ENCODE peak calls at places on chromosomes 13 and 19, in six cellular contexts. W is retina, H is HAP-1, S is EH, R is fibroblast of the aortic adventitia, G is NCI-H524. Z is an unnamed sample.

GRCh38 chr13:32650705-32651311 is 64.6 kb downstream of the PDS5B start:
- DNase-seq in H (peak), S (peak), G (peak), R (peak), W (no peak), Z (peak)

GRCh38 chr19:49042177-49042576 is 1.5 kb upstream of the CGB5 start:
- DNase-seq in R (no peak), G (no peak), S (peak), W (no peak), H (no peak), Z (no peak)

GRCh38 chr13:44906758-44907157 is 82.5 kb downstream of the NUFIP1 start:
- DNase-seq in H (no peak), R (peak), S (peak), W (peak), G (no peak), Z (peak)

GRCh38 chr13:24671367-24672117 is 8.7 kb upstream of the ATP12A start:
- DNase-seq in W (peak), S (peak), G (peak), H (peak), R (peak), Z (peak)

GRCh38 chr13:110309661-110310524 is 2.8 kb downstream of the COL4A2 start:
- DNase-seq in H (no peak), R (no peak), S (no peak), G (no peak), W (no peak), Z (no peak)

GRCh38 chr19:57566396-57567256 is 7.0 kb upstream of the ZNF550 start:
- DNase-seq in G (peak), W (no peak), S (peak), R (peak), H (no peak), Z (peak)

GRCh38 chr19:48397636-48398328 is 4.3 kb downstream of the GRIN2D start:
- DNase-seq in H (no peak), G (no peak), S (peak), W (peak), R (no peak), Z (no peak)

GRCh38 chr19:50258918-50259372 is 55.5 kb downstream of the MYH14 start:
- DNase-seq in G (no peak), S (no peak), R (no peak), W (peak), H (peak), Z (no peak)

GRCh38 chr19:43934055-43934984 is 762 bp downstream of the ZNF45 start:
- DNase-seq in S (peak), H (peak), R (peak), G (peak), W (no peak), Z (peak)

GRCh38 chr13:42836930-42837329 is 55.5 kb downstream of the FAM216B start:
- DNase-seq in G (peak), W (no peak), R (peak), S (peak), H (no peak), Z (peak)

Z was measured in adipocyte.